ENCODE peak calls at places on chromosomes 1 and 21, in nine cellular contexts. T is RWPE1; E is fibroblast of lung; Z is breast epithelium; F is WTC11; X is CD4-positive, alpha-beta T cell; R is neural progenitor cell; D is mammary epithelial cell; Y is GM13976. H is an unnamed sample.

GRCh38 chr1:4046836-4047461 is 146.9 kb upstream of the C1orf174 start:
- DNase-seq in F (no peak), E (no peak), T (no peak), X (no peak), D (no peak), R (no peak), Z (no peak), Y (no peak), H (no peak)

GRCh38 chr1:83512371-83513004 is 486.4 kb downstream of the TTLL7 start:
- DNase-seq in E (no peak), D (no peak), F (no peak), Z (no peak), T (no peak), X (no peak), Y (no peak), R (no peak), H (no peak)

GRCh38 chr21:32817206-32817605 is 45.7 kb upstream of the PAXBP1 start:
- DNase-seq in D (no peak), Z (no peak), X (no peak), Y (no peak), E (no peak), T (no peak), R (no peak), F (no peak), H (no peak)

GRCh38 chr1:229258031-229258850 is 12.7 kb upstream of the RAB4A start:
- DNase-seq in Y (peak; percentile 60), E (peak; percentile 42), Z (peak; percentile 60), T (peak; percentile 61), F (peak; percentile 62), X (peak; percentile 57), R (peak; percentile 86), D (no peak), H (peak; percentile 66)

GRCh38 chr1:239810071-239810481 is 281.6 kb upstream of the FMN2 start:
- DNase-seq in F (peak; percentile 18), D (no peak), X (no peak), R (peak; percentile 80), Z (peak; percentile 42), T (no peak), E (peak; percentile 79), Y (no peak), H (no peak)

GRCh38 chr1:245856944-245857531 is 650.0 kb downstream of the SMYD3 start:
- DNase-seq in R (no peak), D (peak; percentile 75), X (no peak), Y (no peak), E (peak; percentile 99), F (no peak), T (peak; percentile 12), Z (no peak), H (no peak)

GRCh38 chr1:157080714-157081113 is 18.9 kb downstream of the ETV3L start:
- DNase-seq in X (no peak), D (no peak), T (no peak), F (no peak), Z (no peak), E (no peak), Y (no peak), R (no peak), H (peak; percentile 1)

GRCh38 chr1:179296831-179297377 is 3.3 kb downstream of the SOAT1 start:
- DNase-seq in Z (no peak), E (no peak), X (no peak), R (no peak), D (no peak), T (no peak), Y (no peak), F (no peak), H (no peak)

GRCh38 chr1:27816921-27817630 is 13.5 kb upstream of the PPP1R8 start:
- DNase-seq in Z (no peak), D (no peak), F (no peak), E (peak; percentile 41), X (no peak), Y (no peak), T (no peak), R (no peak), H (no peak)

GRCh38 chr1:224266105-224266935 is 63.7 kb downstream of the NVL start:
- DNase-seq in D (peak; percentile 63), T (no peak), Z (no peak), Y (peak; percentile 41), F (no peak), R (no peak), X (no peak), E (no peak), H (no peak)

GRCh38 chr1:199747984-199748383 is 279.5 kb upstream of the NR5A2 start:
- DNase-seq in D (no peak), R (peak; percentile 54), Y (no peak), X (no peak), T (no peak), E (no peak), F (peak; percentile 56), Z (no peak), H (no peak)

GRCh38 chr21:43267391-43268085 is 98.7 kb downstream of the CRYAA start:
- DNase-seq in D (no peak), T (no peak), X (no peak), R (no peak), E (no peak), Z (no peak), Y (no peak), F (no peak), H (no peak)

GRCh38 chr1:35857830-35858229 is 25.2 kb upstream of the AGO1 start:
- DNase-seq in F (no peak), E (peak; percentile 27), D (no peak), X (no peak), T (no peak), Y (peak; percentile 29), R (peak; percentile 12), Z (no peak), H (peak; percentile 28)

GRCh38 chr1:35856964-35857363 is 26.0 kb upstream of the AGO1 start:
- DNase-seq in X (no peak), F (no peak), D (no peak), R (no peak), Y (no peak), E (no peak), T (no peak), Z (no peak), H (no peak)

GRCh38 chr1:35852241-35852640 is 30.8 kb upstream of the AGO1 start:
- DNase-seq in R (no peak), D (no peak), F (no peak), T (no peak), X (no peak), Y (no peak), Z (no peak), E (no peak), H (no peak)

GRCh38 chr1:35851175-35851869 is 31.7 kb upstream of the AGO1 start:
- DNase-seq in F (no peak), Y (no peak), R (no peak), Z (no peak), E (peak; percentile 87), T (no peak), X (no peak), D (no peak), H (no peak)

DNA sequence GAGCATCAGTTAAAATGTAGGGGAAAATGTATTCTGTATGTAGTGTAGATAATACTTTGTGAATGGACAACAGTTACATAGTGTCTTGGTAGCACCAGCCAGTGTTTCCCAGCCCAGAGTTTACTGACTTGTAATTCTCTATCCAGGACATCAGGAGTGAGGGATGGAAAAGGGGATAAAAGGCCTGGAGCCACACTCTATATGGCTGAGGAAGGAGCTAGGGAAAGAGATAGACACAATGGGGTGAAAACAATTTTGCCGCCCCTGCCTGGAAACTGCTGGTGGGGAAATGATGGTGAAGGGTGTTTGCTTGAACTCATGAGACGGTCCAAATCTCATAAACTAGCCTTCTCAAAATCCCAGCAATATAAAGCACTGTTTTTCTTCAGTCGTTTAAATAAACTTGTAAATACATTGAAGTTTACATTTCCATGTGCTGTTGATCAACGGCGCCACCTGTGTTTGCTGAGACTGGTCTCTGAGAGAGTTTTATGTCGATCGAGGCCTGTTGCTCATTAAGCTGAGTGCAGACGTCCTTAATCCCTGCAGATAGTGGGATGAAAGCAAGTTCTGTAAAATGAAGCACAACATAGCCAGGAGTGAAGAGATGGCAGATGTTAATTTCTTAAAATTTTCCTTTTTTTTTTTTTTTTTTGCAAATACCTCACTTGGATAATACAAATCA is 27.9 kb upstream of the AGO1 start:
- DNase-seq in T (no peak), D (no peak), R (peak; percentile 21), E (no peak), Z (no peak), F (peak; percentile 30), Y (no peak), X (no peak), H (no peak)
- TF ChIP-seq CTCF in T (no peak), D (no peak), R (peak; percentile 33), E (no peak), Z (no peak), F (no peak), Y (no peak), X (no peak), H (no peak)

DNA sequence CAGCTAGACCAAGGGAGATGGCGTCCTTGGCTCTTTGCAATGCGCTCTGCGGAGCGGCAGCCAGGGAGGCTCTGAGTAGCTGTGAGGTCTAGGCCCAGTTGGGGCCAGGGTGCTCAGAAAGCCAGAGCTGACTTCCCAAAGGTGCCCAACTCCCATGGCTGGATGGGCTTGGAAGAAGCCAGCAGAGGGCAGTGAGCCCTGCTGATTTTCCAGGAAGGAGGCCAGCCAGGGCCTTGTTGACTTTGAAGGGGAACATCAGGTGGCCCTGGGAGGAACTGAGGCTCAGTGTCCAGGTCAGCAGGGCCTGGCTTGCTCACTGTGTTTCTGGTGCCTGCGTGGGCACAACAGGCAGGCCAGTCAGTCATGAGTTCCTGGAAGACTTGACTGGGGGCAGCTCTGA is 27.1 kb downstream of the CDCP2 start:
- DNase-seq in R (peak; percentile 49), F (peak; percentile 34), X (no peak), E (no peak), Z (no peak), D (peak; percentile 17), Y (no peak), T (no peak), H (no peak)
- TF ChIP-seq CTCF in R (peak; percentile 35), F (no peak), X (no peak), E (peak; percentile 12), Z (peak; percentile 31), D (no peak), Y (no peak), T (no peak), H (no peak)

DNA sequence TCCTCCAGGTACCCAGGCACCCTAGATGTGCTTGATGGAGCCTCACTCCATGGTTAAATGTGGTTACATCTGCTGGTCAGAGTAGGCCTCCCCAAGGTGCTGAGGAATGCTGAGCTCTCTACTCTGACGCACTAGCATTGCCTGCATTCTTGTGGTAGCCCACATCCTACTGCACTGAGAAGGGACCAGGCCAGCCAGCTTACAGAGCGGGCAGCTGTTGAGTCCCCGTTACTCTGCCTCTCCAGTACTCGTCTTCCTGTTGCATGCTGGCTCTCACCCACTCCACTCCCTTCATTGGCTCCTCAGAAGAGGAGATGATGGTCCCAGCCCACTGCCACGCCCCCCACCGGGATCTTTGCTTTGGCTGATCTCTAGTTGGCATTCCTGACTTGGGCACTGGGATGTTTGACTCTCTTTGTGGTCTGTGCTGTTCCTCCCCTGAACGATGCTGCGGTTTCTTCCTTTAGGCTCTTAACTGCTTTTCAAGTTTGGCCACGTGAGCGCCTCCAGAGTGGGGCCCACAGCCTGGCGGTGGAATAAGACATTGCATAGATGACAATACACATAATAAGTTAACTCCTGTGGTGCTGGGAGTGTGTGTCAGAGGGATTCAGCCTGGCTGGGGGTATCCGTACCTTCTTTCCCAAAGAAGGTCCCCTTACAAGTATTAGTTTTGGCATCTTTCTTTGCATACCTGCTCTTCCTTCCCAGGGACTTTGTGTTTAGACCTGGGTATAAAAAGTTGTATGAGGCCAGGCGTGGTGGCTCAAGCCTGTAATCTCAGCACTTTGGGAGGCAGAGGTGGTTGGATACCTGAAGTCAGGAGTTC is 18.6 kb downstream of the AZIN2 start:
- DNase-seq in F (peak; percentile 30), X (peak; percentile 56), R (no peak), D (peak; percentile 100), Z (peak; percentile 99), Y (peak; percentile 57), E (peak; percentile 100), T (peak; percentile 94), H (peak; percentile 98)
- TF ChIP-seq CTCF in F (no peak), X (peak; percentile 75), R (no peak), D (peak; percentile 58), Z (peak; percentile 36), Y (no peak), E (peak; percentile 42), T (no peak), H (peak; percentile 73)

GRCh38 chr1:77796695-77797405 is 17.4 kb downstream of the MIGA1 start:
- DNase-seq in D (peak; percentile 23), T (no peak), Z (no peak), E (no peak), X (no peak), Y (no peak), R (peak; percentile 4), F (no peak), H (no peak)
- TF ChIP-seq CTCF in D (no peak), T (no peak), Z (no peak), E (no peak), X (no peak), Y (no peak), R (peak; percentile 15), F (no peak), H (no peak)